ENCODE peak calls at places on chromosomes 1 and 21, in eight cellular contexts. N is neural crest cell; T is psoas muscle; Y is NCI-H524; V is head of caudate nucleus; J is naive thymus-derived CD4-positive, alpha-beta T cell; E is stimulated activated CD8-positive, alpha-beta memory T cell treated with anti-CD3 and anti-CD28 coated beads, Interleukin-2, amount 100 ng/mL, for 1 hour; R is AG04450. O is an unnamed sample.

GRCh38 chr1:157431751-157432150 is 120.6 kb downstream of the FCRL5 start:
- DNase-seq in Y (no peak), E (no peak), J (no peak), T (no peak), N (no peak), V (no peak), R (no peak), O (no peak)

GRCh38 chr1:161792740-161793139 is 26.6 kb downstream of the ATF6 start:
- DNase-seq in N (no peak), T (no peak), V (no peak), J (no peak), E (no peak), Y (peak; percentile 63), R (peak; percentile 60), O (peak; percentile 64)

GRCh38 chr21:25313891-25314646 is 293.2 kb downstream of the MRPL39 start:
- DNase-seq in E (no peak), T (no peak), R (peak; percentile 20), J (no peak), V (no peak), N (no peak), Y (peak; percentile 40), O (peak; percentile 1)

GRCh38 chr1:185284106-185284505 is 32.9 kb downstream of the IVNS1ABP start:
- DNase-seq in J (no peak), R (no peak), Y (no peak), V (no peak), E (no peak), N (no peak), T (no peak), O (no peak)

GRCh38 chr1:55215194-55216021 is at the start of gene USP24:
- DNase-seq in V (peak; percentile 73), R (no peak), Y (peak; percentile 46), T (peak; percentile 90), J (peak; percentile 85), E (peak; percentile 66), N (peak; percentile 62), O (peak; percentile 68)

GRCh38 chr21:29798840-29799239 is 141.0 kb downstream of the GRIK1 start:
- DNase-seq in Y (no peak), V (no peak), N (no peak), R (no peak), E (no peak), J (no peak), T (no peak), O (no peak)

GRCh38 chr1:211742889-211743529 is 67.6 kb upstream of the NEK2 start:
- DNase-seq in V (no peak), E (no peak), J (no peak), Y (no peak), R (no peak), N (no peak), T (no peak), O (no peak)

GRCh38 chr1:26784023-26784871 is 3.5 kb upstream of the PIGV start:
- DNase-seq in T (peak; percentile 67), V (no peak), J (no peak), R (peak; percentile 61), N (no peak), E (no peak), Y (no peak), O (no peak)

GRCh38 chr1:55262822-55263221 is 47.7 kb upstream of the USP24 start:
- DNase-seq in V (no peak), Y (no peak), T (no peak), N (no peak), J (no peak), R (no peak), E (no peak), O (no peak)

GRCh38 chr1:6962390-6962955 is 177.2 kb downstream of the CAMTA1 start:
- DNase-seq in T (peak; percentile 73), N (peak; percentile 62), E (peak; percentile 4), V (no peak), R (no peak), Y (peak; percentile 32), J (peak; percentile 36), O (peak; percentile 61)

GRCh38 chr1:177328251-177328650 is 157.5 kb downstream of the BRINP2 start:
- DNase-seq in T (no peak), Y (no peak), V (no peak), N (no peak), E (no peak), J (no peak), R (no peak), O (no peak)

GRCh38 chr1:89800022-89800655 is 20.7 kb upstream of the LRRC8D start:
- DNase-seq in T (no peak), J (no peak), R (no peak), Y (no peak), V (no peak), N (no peak), E (no peak), O (no peak)

GRCh38 chr1:46394872-46395465 is 852 bp downstream of the FAAH start:
- DNase-seq in J (no peak), N (no peak), Y (no peak), R (no peak), E (no peak), T (peak; percentile 66), V (peak; percentile 18), O (no peak)

GRCh38 chr21:32682696-32683474 is 44.9 kb downstream of the SYNJ1 start:
- DNase-seq in Y (peak; percentile 81), T (no peak), J (no peak), V (no peak), N (no peak), R (no peak), E (no peak), O (no peak)

GRCh38 chr1:27070390-27071048 is 57.9 kb upstream of the TENT5B start:
- DNase-seq in T (no peak), N (no peak), R (no peak), E (no peak), J (no peak), Y (peak; percentile 24), V (no peak), O (peak; percentile 39)

O was measured in NCI-H526 treated with DMSO at 0.1 percent for 48 hours.